ENCODE peak calls at places on chromosomes 7 and 10, in four cellular contexts. One of them, this sample, is unnamed.

GRCh38 chr10:86518781-86519180 is 2.8 kb downstream of the WAPL start:
- DNase-seq in colonic mucosa: no peak
- DNase-seq in nephron progenitor cell: no peak
- DNase-seq in germinal center: no peak
- DNase-seq in this sample: no peak

GRCh38 chr10:5500162-5500670 is 846 bp upstream of the CALML5 start:
- DNase-seq in colonic mucosa: no peak
- DNase-seq in germinal center: no peak
- DNase-seq in nephron progenitor cell: no peak
- DNase-seq in this sample: no peak

GRCh38 chr10:61628875-61629513 is 33.7 kb upstream of the CABCOCO1 start:
- DNase-seq in germinal center: no peak
- DNase-seq in nephron progenitor cell: no peak
- DNase-seq in colonic mucosa: no peak
- DNase-seq in this sample: no peak

GRCh38 chr7:102000123-102000522 is 182.7 kb downstream of the CUX1 start:
- DNase-seq in colonic mucosa: no peak
- DNase-seq in nephron progenitor cell: no peak
- DNase-seq in germinal center: no peak
- DNase-seq in this sample: no peak

GRCh38 chr10:7950981-7951847 is 103.3 kb upstream of the GATA3 start:
- DNase-seq in nephron progenitor cell: no peak
- DNase-seq in colonic mucosa: no peak
- DNase-seq in germinal center: no peak
- DNase-seq in this sample: no peak

GRCh38 chr10:119090026-119090808 is 9.6 kb upstream of the EIF3A start:
- DNase-seq in nephron progenitor cell: no peak
- DNase-seq in germinal center: no peak
- DNase-seq in colonic mucosa: peak
- DNase-seq in this sample: no peak

GRCh38 chr7:100430450-100431285 is 1.0 kb downstream of the MEPCE start:
- DNase-seq in colonic mucosa: peak
- DNase-seq in nephron progenitor cell: no peak
- DNase-seq in germinal center: no peak
- DNase-seq in this sample: peak

GRCh38 chr10:107969936-107970335 is 805.4 kb upstream of the SORCS1 start:
- DNase-seq in nephron progenitor cell: no peak
- DNase-seq in germinal center: no peak
- DNase-seq in colonic mucosa: no peak
- DNase-seq in this sample: no peak

GRCh38 chr7:128838109-128838779 is 8.0 kb downstream of the FLNC start:
- DNase-seq in germinal center: no peak
- DNase-seq in colonic mucosa: no peak
- DNase-seq in nephron progenitor cell: no peak
- DNase-seq in this sample: no peak

GRCh38 chr10:93357680-93358079 is 124.5 kb downstream of the MYOF start:
- DNase-seq in colonic mucosa: no peak
- DNase-seq in nephron progenitor cell: peak
- DNase-seq in germinal center: peak
- DNase-seq in this sample: peak

GRCh38 chr7:111855161-111855841 is 293.0 kb upstream of the IMMP2L start:
- DNase-seq in colonic mucosa: peak
- DNase-seq in germinal center: no peak
- DNase-seq in nephron progenitor cell: no peak
- DNase-seq in this sample: peak

GRCh38 chr10:34403512-34403911 is 411.6 kb downstream of the PARD3 start:
- DNase-seq in nephron progenitor cell: no peak
- DNase-seq in colonic mucosa: no peak
- DNase-seq in germinal center: no peak
- DNase-seq in this sample: no peak

GRCh38 chr10:91944880-91945630 is 21.5 kb downstream of the BTAF1 start:
- DNase-seq in colonic mucosa: no peak
- DNase-seq in nephron progenitor cell: no peak
- DNase-seq in germinal center: no peak
- DNase-seq in this sample: no peak

GRCh38 chr10:70934701-70935100 is 46.3 kb upstream of the PCBD1 start:
- DNase-seq in colonic mucosa: no peak
- DNase-seq in nephron progenitor cell: no peak
- DNase-seq in germinal center: no peak
- DNase-seq in this sample: no peak

GRCh38 chr10:131354380-131354779 is 42.9 kb upstream of the TCERG1L start:
- DNase-seq in germinal center: no peak
- DNase-seq in nephron progenitor cell: peak
- DNase-seq in colonic mucosa: no peak
- DNase-seq in this sample: no peak

This sample was measured in GM13976.